ENCODE peak calls at places on chromosomes 4 and X, in eight cellular contexts. L, B, E, F, P, D, V and C are unnamed samples.

GRCh38 chr4:186570193-186570996 is 15.0 kb upstream of the MTNR1A start:
- DNase-seq in L (no peak), B (no peak), E (no peak), F (no peak), P (no peak), D (no peak), V (peak; percentile 38), C (no peak)

GRCh38 chrX:78092296-78092695 is 11.8 kb upstream of the PGK1 start:
- DNase-seq in L (peak; percentile 54), B (no peak), E (no peak), F (no peak), P (peak; percentile 73), D (no peak), V (peak; percentile 59), C (no peak)

GRCh38 chr4:177251237-177251636 is 58.4 kb upstream of the NEIL3 start:
- DNase-seq in L (no peak), B (no peak), E (no peak), F (no peak), P (no peak), D (no peak), V (no peak), C (no peak)

GRCh38 chrX:33211356-33212254 is at the start of gene DMD:
- DNase-seq in L (no peak), B (no peak), E (peak; percentile 17), F (peak; percentile 33), P (peak; percentile 31), D (no peak), V (peak; percentile 41), C (peak; percentile 75)

GRCh38 chrX:136747003-136747986 is 33.4 kb downstream of the ARHGEF6 start:
- DNase-seq in L (no peak), B (no peak), E (no peak), F (no peak), P (no peak), D (no peak), V (no peak), C (no peak)

GRCh38 chrX:16445166-16445752 is 204.7 kb upstream of the S100G start:
- DNase-seq in L (peak; percentile 22), B (no peak), E (no peak), F (peak; percentile 4), P (peak; percentile 64), D (peak; percentile 36), V (peak; percentile 70), C (no peak)

GRCh38 chr4:136741468-136741867 is 790.8 kb downstream of the PCDH18 start:
- DNase-seq in L (no peak), B (no peak), E (no peak), F (no peak), P (no peak), D (no peak), V (no peak), C (no peak)

GRCh38 chr4:48109413-48110263 is 24.4 kb downstream of the TXK start:
- DNase-seq in L (peak; percentile 60), B (no peak), E (no peak), F (no peak), P (no peak), D (peak; percentile 35), V (peak; percentile 70), C (no peak)

GRCh38 chrX:113514906-113515305 is 674.3 kb upstream of the AMOT start:
- DNase-seq in L (no peak), B (no peak), E (no peak), F (no peak), P (no peak), D (no peak), V (no peak), C (no peak)

GRCh38 chr4:102007959-102008425 is 217.5 kb downstream of the BANK1 start:
- DNase-seq in L (no peak), B (no peak), E (no peak), F (no peak), P (no peak), D (no peak), V (no peak), C (no peak)

GRCh38 chrX:130523460-130524394 is 121.9 kb downstream of the RBMX2 start:
- DNase-seq in L (no peak), B (peak; percentile 62), E (peak; percentile 29), F (peak; percentile 17), P (peak; percentile 76), D (no peak), V (peak; percentile 8), C (no peak)

GRCh38 chr4:44025376-44026020 is 423.1 kb downstream of the KCTD8 start:
- DNase-seq in L (no peak), B (no peak), E (no peak), F (no peak), P (no peak), D (no peak), V (no peak), C (no peak)

GRCh38 chrX:2635366-2635765 is 55.7 kb upstream of the CD99 start:
- DNase-seq in L (no peak), B (no peak), E (no peak), F (no peak), P (no peak), D (no peak), V (no peak), C (no peak)

GRCh38 chrX:2640436-2641150 is 50.5 kb upstream of the CD99 start:
- DNase-seq in L (no peak), B (no peak), E (no peak), F (no peak), P (no peak), D (no peak), V (no peak), C (no peak)

GRCh38 chrX:2642146-2642545 is 48.9 kb upstream of the CD99 start:
- DNase-seq in L (no peak), B (no peak), E (no peak), F (no peak), P (no peak), D (no peak), V (no peak), C (no peak)

GRCh38 chrX:2642791-2643190 is 48.3 kb upstream of the CD99 start:
- DNase-seq in L (no peak), B (no peak), E (no peak), F (no peak), P (no peak), D (no peak), V (no peak), C (no peak)

GRCh38 chrX:2638279-2638678 is 52.8 kb upstream of the CD99 start:
- DNase-seq in L (no peak), B (no peak), E (no peak), F (no peak), P (no peak), D (no peak), V (no peak), C (no peak)
- TF ChIP-seq CTCF in L (no peak), B (no peak), E (no peak), F (no peak), P (no peak), D (no peak), V (no peak), C (no peak)

GRCh38 chr4:15331930-15332329 is 95.9 kb upstream of the C1QTNF7 start:
- DNase-seq in L (no peak), B (no peak), E (no peak), F (no peak), P (no peak), D (no peak), V (no peak), C (no peak)

GRCh38 chr4:15325987-15326386 is 101.8 kb upstream of the C1QTNF7 start:
- DNase-seq in L (no peak), B (no peak), E (no peak), F (no peak), P (no peak), D (no peak), V (no peak), C (no peak)

GRCh38 chr4:15322016-15322415 is 105.8 kb upstream of the C1QTNF7 start:
- DNase-seq in L (no peak), B (no peak), E (no peak), F (no peak), P (no peak), D (no peak), V (no peak), C (no peak)

GRCh38 chr4:15332377-15332776 is 95.5 kb upstream of the C1QTNF7 start:
- DNase-seq in L (no peak), B (no peak), E (no peak), F (no peak), P (no peak), D (no peak), V (no peak), C (no peak)

DNA sequence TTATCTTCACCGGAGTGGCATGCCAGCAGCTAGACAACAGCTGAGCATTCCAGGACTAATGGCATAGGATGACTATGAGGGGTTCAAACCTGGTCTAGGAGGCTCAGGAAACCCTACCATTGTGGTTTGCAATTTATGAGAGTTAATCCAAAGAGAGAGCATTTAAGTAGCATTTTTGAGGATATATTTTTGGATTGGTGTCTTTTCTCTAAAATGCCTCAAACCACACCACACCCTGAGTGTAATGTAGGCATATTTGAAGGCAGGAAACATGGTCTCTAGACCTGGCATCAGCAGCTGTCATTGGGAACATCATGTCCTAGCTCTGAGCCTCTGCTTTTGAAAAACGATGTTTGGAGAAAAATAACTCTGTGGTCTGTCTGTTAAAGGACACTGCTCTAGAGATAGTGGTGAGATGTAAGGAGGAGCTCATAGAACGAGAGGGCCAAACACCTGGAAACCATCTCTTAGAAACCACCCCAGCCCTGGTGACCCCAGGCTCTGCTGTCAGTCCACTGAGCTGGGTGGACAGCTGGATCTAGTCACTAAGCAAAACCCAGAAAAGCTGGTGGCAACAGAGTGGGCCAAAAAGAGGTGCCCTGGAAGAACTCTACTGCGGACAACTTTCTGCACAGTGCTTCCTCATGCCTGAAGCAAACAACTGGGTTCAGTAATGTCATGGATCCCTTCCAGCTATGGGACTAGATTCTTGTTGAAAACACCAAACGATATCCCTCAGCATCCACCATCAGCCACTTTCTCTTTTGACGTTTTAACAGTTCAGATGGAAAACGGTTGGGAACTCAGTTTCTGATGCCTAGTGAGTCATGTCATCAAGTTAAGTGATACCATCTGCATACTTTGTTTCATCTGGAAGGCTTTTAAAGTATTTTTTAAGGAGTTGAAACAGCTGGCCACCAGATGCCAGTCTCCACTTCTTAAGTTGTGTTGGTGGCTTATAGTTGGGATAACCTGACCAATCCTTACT is 100.2 kb upstream of the C1QTNF7 start:
- DNase-seq in L (no peak), B (no peak), E (no peak), F (peak; percentile 21), P (no peak), D (no peak), V (no peak), C (no peak)
- H3K27ac ChIP-seq in L (no peak overlapping the region), B (no peak overlapping the region), E (no peak overlapping the region), F (peak overlapping the region; percentile 75), P (no peak overlapping the region), D (no peak overlapping the region), V (no peak overlapping the region), C (peak overlapping the region; percentile 6)

DNA sequence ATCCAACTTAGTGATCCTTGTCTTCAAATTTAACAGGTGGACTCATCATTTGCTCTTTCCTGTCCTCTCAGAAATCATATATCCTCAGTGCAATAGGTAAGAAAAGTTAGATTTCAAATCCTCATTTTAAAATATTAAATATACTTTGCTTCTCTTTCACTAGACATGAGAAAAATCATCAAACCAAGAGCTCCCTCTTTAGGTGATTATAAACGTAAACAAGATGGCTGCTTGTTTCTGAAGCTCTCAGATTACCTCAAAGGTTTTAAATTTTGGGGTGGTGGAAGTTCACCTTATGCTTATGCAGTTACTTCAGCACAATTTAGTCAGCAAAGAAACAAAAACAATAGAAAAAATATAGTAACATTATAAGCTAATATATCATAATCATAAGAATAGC is 27.3 kb downstream of the CSN3 start:
- DNase-seq in L (peak; percentile 23), B (no peak), E (no peak), F (no peak), P (no peak), D (no peak), V (peak; percentile 12), C (no peak)
- TF ChIP-seq CTCF in L (peak; percentile 45), B (no peak), E (no peak), F (no peak), P (peak; percentile 54), D (peak; percentile 23), V (peak; percentile 43), C (no peak)

GRCh38 chrX:11113731-11114130 is 2.6 kb downstream of the HCCS start:
- DNase-seq in L (no peak), B (no peak), E (no peak), F (no peak), P (no peak), D (no peak), V (no peak), C (no peak)
- H3K27ac ChIP-seq in L (no peak overlapping the region), B (no peak overlapping the region), E (no peak overlapping the region), F (no peak overlapping the region), P (no peak overlapping the region), D (no peak overlapping the region), V (no peak overlapping the region), C (peak overlapping the region; percentile 2)